ENCODE peak calls at places on chromosome 15, in seven cellular contexts. One of them, this sample, is unnamed.
A peak's percentile ranks its signal among the peaks of the same experiment; 100 is the strongest.

GRCh38 chr15:48086582-48086981 is 34.2 kb upstream of the SLC24A5 start:
- DNase-seq in GM12864: no peak
- DNase-seq in Calu3: no peak
- DNase-seq in CD8-positive, alpha-beta T cell: no peak
- DNase-seq in brain microvascular endothelial cell: no peak
- DNase-seq in astrocyte of the spinal cord: peak; percentile 51
- DNase-seq in psoas muscle: no peak
- DNase-seq in this sample: no peak

GRCh38 chr15:84883916-84884781 is at the start of gene SLC28A1:
- DNase-seq in astrocyte of the spinal cord: no peak
- DNase-seq in CD8-positive, alpha-beta T cell: no peak
- DNase-seq in GM12864: no peak
- DNase-seq in Calu3: peak; percentile 20
- DNase-seq in brain microvascular endothelial cell: no peak
- DNase-seq in psoas muscle: no peak
- DNase-seq in this sample: no peak

GRCh38 chr15:95175914-95176658 is 944.7 kb downstream of the MCTP2 start:
- DNase-seq in astrocyte of the spinal cord: no peak
- DNase-seq in CD8-positive, alpha-beta T cell: no peak
- DNase-seq in GM12864: no peak
- DNase-seq in psoas muscle: no peak
- DNase-seq in Calu3: no peak
- DNase-seq in brain microvascular endothelial cell: peak; percentile 48
- DNase-seq in this sample: no peak

GRCh38 chr15:35038655-35039534 is 46.2 kb downstream of the NANOGP8 start:
- DNase-seq in psoas muscle: no peak
- DNase-seq in brain microvascular endothelial cell: peak; percentile 3
- DNase-seq in astrocyte of the spinal cord: peak; percentile 10
- DNase-seq in CD8-positive, alpha-beta T cell: no peak
- DNase-seq in GM12864: no peak
- DNase-seq in Calu3: no peak
- DNase-seq in this sample: no peak

GRCh38 chr15:77673801-77674317 is 41.1 kb upstream of the LINGO1 start:
- DNase-seq in brain microvascular endothelial cell: no peak
- DNase-seq in GM12864: no peak
- DNase-seq in Calu3: no peak
- DNase-seq in astrocyte of the spinal cord: no peak
- DNase-seq in CD8-positive, alpha-beta T cell: no peak
- DNase-seq in psoas muscle: no peak
- DNase-seq in this sample: no peak

GRCh38 chr15:25797511-25798206 is 65.5 kb downstream of the ATP10A start:
- DNase-seq in CD8-positive, alpha-beta T cell: no peak
- DNase-seq in brain microvascular endothelial cell: no peak
- DNase-seq in psoas muscle: no peak
- DNase-seq in astrocyte of the spinal cord: no peak
- DNase-seq in GM12864: no peak
- DNase-seq in Calu3: no peak
- DNase-seq in this sample: no peak

GRCh38 chr15:52115598-52116427 is 3.2 kb upstream of the BCL2L10 start:
- DNase-seq in GM12864: no peak
- DNase-seq in CD8-positive, alpha-beta T cell: no peak
- DNase-seq in astrocyte of the spinal cord: no peak
- DNase-seq in brain microvascular endothelial cell: no peak
- DNase-seq in psoas muscle: no peak
- DNase-seq in Calu3: no peak
- DNase-seq in this sample: no peak

GRCh38 chr15:78988361-78988911 is 43.6 kb upstream of the CTSH start:
- DNase-seq in Calu3: peak; percentile 92
- DNase-seq in brain microvascular endothelial cell: peak; percentile 97
- DNase-seq in CD8-positive, alpha-beta T cell: no peak
- DNase-seq in astrocyte of the spinal cord: peak; percentile 97
- DNase-seq in GM12864: no peak
- DNase-seq in psoas muscle: peak; percentile 68
- DNase-seq in this sample: no peak

GRCh38 chr15:92869263-92869940 is 30.7 kb upstream of the CHD2 start:
- DNase-seq in CD8-positive, alpha-beta T cell: no peak
- DNase-seq in psoas muscle: no peak
- DNase-seq in GM12864: no peak
- DNase-seq in Calu3: no peak
- DNase-seq in brain microvascular endothelial cell: no peak
- DNase-seq in astrocyte of the spinal cord: no peak
- DNase-seq in this sample: no peak

GRCh38 chr15:77369168-77369567 is 50.7 kb downstream of the PEAK1 start:
- DNase-seq in CD8-positive, alpha-beta T cell: no peak
- DNase-seq in Calu3: no peak
- DNase-seq in brain microvascular endothelial cell: no peak
- DNase-seq in GM12864: no peak
- DNase-seq in psoas muscle: no peak
- DNase-seq in astrocyte of the spinal cord: peak; percentile 13
- DNase-seq in this sample: no peak

DNA sequence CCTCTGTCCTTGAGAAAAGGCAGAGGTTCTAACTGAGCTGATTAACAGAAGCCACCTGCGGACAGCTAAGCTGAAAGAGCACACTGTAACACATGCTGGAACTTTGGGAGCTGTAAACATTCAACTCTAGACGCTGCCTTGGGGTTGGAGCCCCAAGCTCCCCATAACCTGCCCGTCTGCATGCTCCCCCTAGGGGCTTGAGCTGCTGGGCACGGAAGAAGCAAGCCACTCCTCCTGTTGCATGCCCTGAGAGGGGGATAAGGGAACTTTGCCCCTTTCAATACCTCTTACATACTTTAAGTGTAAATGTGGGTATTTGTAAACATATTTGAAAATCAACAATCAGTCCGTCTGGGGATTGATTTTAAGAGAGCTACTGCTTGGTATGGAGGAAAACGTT is 188.4 kb downstream of the ADAMTSL3 start:
- DNase-seq in psoas muscle: no peak
- DNase-seq in Calu3: no peak
- DNase-seq in GM12864: no peak
- DNase-seq in brain microvascular endothelial cell: no peak
- DNase-seq in CD8-positive, alpha-beta T cell: no peak
- DNase-seq in astrocyte of the spinal cord: no peak
- DNase-seq in this sample: no peak
- TF ChIP-seq CTCF in psoas muscle: no peak
- TF ChIP-seq CTCF in Calu3: no peak
- TF ChIP-seq CTCF in GM12864: no peak
- TF ChIP-seq CTCF in brain microvascular endothelial cell: no peak
- TF ChIP-seq CTCF in CD8-positive, alpha-beta T cell: no peak
- TF ChIP-seq CTCF in astrocyte of the spinal cord: no peak
- TF ChIP-seq CTCF in this sample: no peak

DNA sequence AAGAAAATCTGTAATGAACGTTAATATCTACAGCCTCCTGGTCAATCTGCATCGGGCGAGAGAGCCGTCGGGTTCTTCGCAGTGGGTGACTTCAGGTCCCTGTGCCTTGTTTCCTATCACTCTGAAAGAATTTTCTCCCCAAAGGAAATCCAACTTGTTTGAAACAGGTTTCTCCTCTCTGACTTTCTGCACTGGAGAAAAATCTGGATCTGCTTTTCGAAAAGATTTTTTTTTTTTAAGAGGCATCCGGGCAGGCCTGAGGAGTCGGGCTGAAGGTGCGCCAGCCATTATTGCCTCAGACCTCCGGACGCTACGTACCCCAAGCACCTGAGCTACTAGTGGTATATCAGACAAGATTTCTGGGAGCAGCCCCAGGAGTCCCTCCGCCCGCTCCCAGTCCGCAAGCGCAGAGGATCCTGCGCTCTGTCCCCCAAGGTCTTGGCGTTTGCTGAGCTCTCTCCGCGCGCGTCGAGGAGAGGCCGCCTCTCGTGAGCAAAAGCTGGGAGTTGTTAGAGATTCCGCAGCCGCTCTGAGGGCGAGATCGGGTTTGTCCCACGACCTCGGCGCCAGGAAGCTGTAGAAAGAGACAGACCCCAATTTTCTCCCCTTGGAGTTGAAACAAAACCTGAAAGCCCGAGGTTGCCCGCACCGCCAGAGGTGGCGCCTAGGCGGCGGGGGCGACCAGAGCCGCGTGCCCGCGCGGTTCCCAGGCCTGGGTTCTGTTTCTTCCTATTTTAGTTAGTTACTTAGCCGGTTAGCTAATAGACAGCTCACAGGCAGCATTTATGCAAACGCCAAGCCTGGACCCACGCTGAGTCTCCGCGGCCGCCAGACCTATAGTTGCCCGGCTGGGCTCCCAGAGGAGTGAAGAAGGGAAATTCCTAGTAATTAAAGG is 72.4 kb upstream of the POLG start:
- DNase-seq in Calu3: peak; percentile 37
- DNase-seq in brain microvascular endothelial cell: no peak
- DNase-seq in psoas muscle: no peak
- DNase-seq in CD8-positive, alpha-beta T cell: no peak
- DNase-seq in astrocyte of the spinal cord: no peak
- DNase-seq in GM12864: no peak
- DNase-seq in this sample: peak; percentile 22
- TF ChIP-seq CTCF in Calu3: no peak
- TF ChIP-seq CTCF in brain microvascular endothelial cell: peak; percentile 29
- TF ChIP-seq CTCF in psoas muscle: no peak
- TF ChIP-seq CTCF in CD8-positive, alpha-beta T cell: no peak
- TF ChIP-seq CTCF in astrocyte of the spinal cord: peak; percentile 3
- TF ChIP-seq CTCF in GM12864: peak; percentile 26
- TF ChIP-seq CTCF in this sample: no peak

GRCh38 chr15:69074011-69074842 is 59.7 kb downstream of the NOX5 start:
- DNase-seq in astrocyte of the spinal cord: peak; percentile 57
- DNase-seq in CD8-positive, alpha-beta T cell: no peak
- DNase-seq in brain microvascular endothelial cell: peak; percentile 39
- DNase-seq in GM12864: no peak
- DNase-seq in psoas muscle: peak; percentile 68
- DNase-seq in Calu3: peak; percentile 72
- DNase-seq in this sample: no peak
- TF ChIP-seq CTCF in astrocyte of the spinal cord: peak; percentile 2
- TF ChIP-seq CTCF in CD8-positive, alpha-beta T cell: no peak
- TF ChIP-seq CTCF in brain microvascular endothelial cell: peak; percentile 23
- TF ChIP-seq CTCF in GM12864: no peak
- TF ChIP-seq CTCF in psoas muscle: no peak
- TF ChIP-seq CTCF in Calu3: no peak
- TF ChIP-seq CTCF in this sample: no peak

GRCh38 chr15:100572362-100572983 is 29.5 kb downstream of the LINS1 start:
- DNase-seq in psoas muscle: no peak
- DNase-seq in Calu3: no peak
- DNase-seq in astrocyte of the spinal cord: peak; percentile 31
- DNase-seq in CD8-positive, alpha-beta T cell: no peak
- DNase-seq in GM12864: no peak
- DNase-seq in brain microvascular endothelial cell: no peak
- DNase-seq in this sample: no peak
- TF ChIP-seq CTCF in psoas muscle: peak; percentile 71
- TF ChIP-seq CTCF in Calu3: peak; percentile 21
- TF ChIP-seq CTCF in astrocyte of the spinal cord: peak; percentile 25
- TF ChIP-seq CTCF in CD8-positive, alpha-beta T cell: peak; percentile 80
- TF ChIP-seq CTCF in GM12864: no peak
- TF ChIP-seq CTCF in brain microvascular endothelial cell: peak; percentile 13
- TF ChIP-seq CTCF in this sample: no peak

DNA sequence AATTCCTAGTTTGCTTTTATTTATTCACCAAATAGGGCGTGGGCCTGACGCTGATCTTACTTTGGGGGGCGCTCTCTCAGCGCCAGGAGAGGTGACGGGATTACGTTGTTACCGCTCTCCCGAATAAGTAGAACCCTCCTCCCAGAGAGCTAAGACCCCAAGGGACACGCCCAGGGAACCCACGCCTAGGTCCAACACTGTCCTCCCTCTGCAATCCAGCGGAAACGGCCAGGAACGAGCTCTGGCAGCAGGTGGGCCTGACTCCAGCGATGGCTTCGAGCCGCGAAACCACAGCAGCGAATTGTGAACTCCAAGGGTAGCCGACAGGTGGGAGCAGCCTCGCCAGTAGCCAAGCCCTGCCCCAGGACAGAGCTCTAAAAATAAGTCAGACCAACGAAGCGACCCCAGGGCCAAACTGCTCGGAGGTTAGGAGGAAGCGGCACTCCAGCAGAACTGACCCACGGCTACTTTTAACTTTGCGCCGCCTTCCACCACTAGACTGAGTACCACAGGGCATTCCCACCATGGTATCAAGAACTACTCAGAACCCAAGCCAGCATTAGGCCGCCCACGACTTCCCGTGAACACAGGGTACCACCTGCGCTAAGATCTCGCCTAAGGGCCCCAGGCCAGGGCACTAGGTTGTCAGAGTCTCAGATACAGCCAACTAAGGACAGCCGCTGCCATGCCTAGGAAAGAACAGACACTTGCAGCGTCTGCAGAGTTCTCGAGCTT is 1.6 kb upstream of the SIN3A start:
- DNase-seq in brain microvascular endothelial cell: peak; percentile 14
- DNase-seq in astrocyte of the spinal cord: peak; percentile 42
- DNase-seq in psoas muscle: peak; percentile 84
- DNase-seq in CD8-positive, alpha-beta T cell: peak; percentile 25
- DNase-seq in Calu3: peak; percentile 59
- DNase-seq in GM12864: no peak
- DNase-seq in this sample: peak; percentile 34
- TF ChIP-seq CTCF in brain microvascular endothelial cell: peak; percentile 37
- TF ChIP-seq CTCF in astrocyte of the spinal cord: no peak
- TF ChIP-seq CTCF in psoas muscle: no peak
- TF ChIP-seq CTCF in CD8-positive, alpha-beta T cell: no peak
- TF ChIP-seq CTCF in Calu3: no peak
- TF ChIP-seq CTCF in GM12864: peak; percentile 35
- TF ChIP-seq CTCF in this sample: no peak

GRCh38 chr15:49521802-49522201 is 98.8 kb downstream of the FGF7 start:
- DNase-seq in Calu3: no peak
- DNase-seq in GM12864: no peak
- DNase-seq in brain microvascular endothelial cell: peak; percentile 43
- DNase-seq in astrocyte of the spinal cord: no peak
- DNase-seq in CD8-positive, alpha-beta T cell: no peak
- DNase-seq in psoas muscle: no peak
- DNase-seq in this sample: no peak
- TF ChIP-seq CTCF in Calu3: no peak
- TF ChIP-seq CTCF in GM12864: peak; percentile 33
- TF ChIP-seq CTCF in brain microvascular endothelial cell: peak; percentile 44
- TF ChIP-seq CTCF in astrocyte of the spinal cord: no peak
- TF ChIP-seq CTCF in CD8-positive, alpha-beta T cell: no peak
- TF ChIP-seq CTCF in psoas muscle: no peak
- TF ChIP-seq CTCF in this sample: no peak

This sample was measured in activated B cell treated with CpG ODN at 0.5 μM for 24 hours.